ENCODE peak calls at places on chromosomes 3 and 15, in six cellular contexts. One of them, this sample, is unnamed. For H3K27me3 and H3K4me1, the result is how much of the 10 kb centered on the place peaks cover.

GRCh38 chr3:130425484-130425883 is 80.0 kb downstream of the COL6A5 start:
- DNase-seq in K562: no peak
- DNase-seq in H1: no peak
- DNase-seq in ovary: no peak
- DNase-seq in tibial nerve: no peak
- DNase-seq in SK-N-SH: no peak
- DNase-seq in this sample: no peak

GRCh38 chr15:77985031-77985930 is 92.2 kb downstream of the TBC1D2B start:
- DNase-seq in H1: no peak
- DNase-seq in ovary: peak
- DNase-seq in tibial nerve: no peak
- DNase-seq in K562: no peak
- DNase-seq in SK-N-SH: no peak
- DNase-seq in this sample: no peak

GRCh38 chr3:193875601-193876321 is 260.2 kb upstream of the HES1 start:
- DNase-seq in ovary: no peak
- DNase-seq in tibial nerve: no peak
- DNase-seq in SK-N-SH: no peak
- DNase-seq in K562: no peak
- DNase-seq in H1: no peak
- DNase-seq in this sample: no peak

GRCh38 chr3:28667646-28668376 is 319.2 kb upstream of the AZI2 start:
- DNase-seq in tibial nerve: peak
- DNase-seq in ovary: peak
- DNase-seq in H1: peak
- DNase-seq in K562: peak
- DNase-seq in SK-N-SH: peak
- DNase-seq in this sample: peak

GRCh38 chr3:172129868-172130751 is 90.7 kb downstream of the FNDC3B start:
- DNase-seq in H1: no peak
- DNase-seq in ovary: peak
- DNase-seq in SK-N-SH: peak
- DNase-seq in K562: peak
- DNase-seq in tibial nerve: peak
- DNase-seq in this sample: peak

GRCh38 chr3:99384596-99384995 is 253.8 kb upstream of the COL8A1 start:
- DNase-seq in ovary: no peak
- DNase-seq in tibial nerve: no peak
- DNase-seq in K562: no peak
- DNase-seq in SK-N-SH: no peak
- DNase-seq in H1: no peak
- DNase-seq in this sample: no peak

GRCh38 chr15:67945951-67946700 is 106.3 kb upstream of the RNU6-1 start:
- DNase-seq in H1: peak
- DNase-seq in SK-N-SH: no peak
- DNase-seq in K562: peak
- DNase-seq in tibial nerve: no peak
- DNase-seq in ovary: no peak
- DNase-seq in this sample: no peak

GRCh38 chr3:58025824-58026579 is 17.8 kb downstream of the FLNB start:
- DNase-seq in K562: no peak
- DNase-seq in H1: no peak
- DNase-seq in SK-N-SH: peak
- DNase-seq in tibial nerve: no peak
- DNase-seq in ovary: no peak
- DNase-seq in this sample: peak

GRCh38 chr15:68097029-68097428 is 42.9 kb downstream of the PIAS1 start:
- DNase-seq in tibial nerve: no peak
- DNase-seq in SK-N-SH: no peak
- DNase-seq in ovary: no peak
- DNase-seq in H1: no peak
- DNase-seq in K562: no peak
- DNase-seq in this sample: no peak

GRCh38 chr3:56926513-56927282 is 124.9 kb upstream of the ARHGEF3 start:
- DNase-seq in K562: no peak
- DNase-seq in tibial nerve: no peak
- DNase-seq in ovary: no peak
- DNase-seq in SK-N-SH: peak
- DNase-seq in H1: no peak
- DNase-seq in this sample: no peak

GRCh38 chr3:49842843-49843242 is 13.5 kb downstream of the TRAIP start:
- DNase-seq in tibial nerve: no peak
- DNase-seq in K562: no peak
- DNase-seq in SK-N-SH: no peak
- DNase-seq in ovary: no peak
- DNase-seq in H1: no peak
- DNase-seq in this sample: no peak

GRCh38 chr15:31025996-31026395 is 34.6 kb upstream of the MTMR10 start:
- DNase-seq in tibial nerve: no peak
- DNase-seq in SK-N-SH: no peak
- DNase-seq in H1: no peak
- DNase-seq in K562: no peak
- DNase-seq in ovary: no peak
- DNase-seq in this sample: no peak

GRCh38 chr3:173025941-173026340 is 115.1 kb downstream of the SPATA16 start:
- DNase-seq in SK-N-SH: no peak
- DNase-seq in tibial nerve: no peak
- DNase-seq in ovary: no peak
- DNase-seq in H1: no peak
- DNase-seq in K562: no peak
- DNase-seq in this sample: no peak

GRCh38 chr3:115710799-115711198 is 87.5 kb downstream of the GAP43 start:
- DNase-seq in K562: no peak
- DNase-seq in SK-N-SH: no peak
- DNase-seq in tibial nerve: no peak
- DNase-seq in H1: no peak
- DNase-seq in ovary: no peak
- DNase-seq in this sample: no peak

GRCh38 chr3:13869944-13870343 is 9.9 kb downstream of the WNT7A start:
- DNase-seq in K562: no peak
- DNase-seq in SK-N-SH: no peak
- DNase-seq in ovary: no peak
- DNase-seq in H1: no peak
- DNase-seq in tibial nerve: no peak
- DNase-seq in this sample: no peak

GRCh38 chr15:84915011-84915958 is 30.8 kb downstream of the SLC28A1 start:
- DNase-seq in H1: no peak
- DNase-seq in ovary: peak
- DNase-seq in K562: peak
- DNase-seq in tibial nerve: peak
- DNase-seq in SK-N-SH: peak
- DNase-seq in this sample: peak

GRCh38 chr15:88982304-88982945 is 69.2 kb upstream of the MFGE8 start:
- DNase-seq in ovary: no peak
- DNase-seq in tibial nerve: peak
- DNase-seq in SK-N-SH: peak
- DNase-seq in K562: no peak
- DNase-seq in H1: no peak
- DNase-seq in this sample: no peak

GRCh38 chr15:50864876-50865275 is 43.6 kb upstream of the AP4E1 start:
- DNase-seq in SK-N-SH: no peak
- DNase-seq in ovary: no peak
- DNase-seq in H1: no peak
- DNase-seq in tibial nerve: no peak
- DNase-seq in K562: no peak
- DNase-seq in this sample: no peak
- TF ChIP-seq EP300 in SK-N-SH: no peak
- TF ChIP-seq EP300 in ovary: no peak
- TF ChIP-seq EP300 in H1: no peak
- TF ChIP-seq EP300 in tibial nerve: no peak
- TF ChIP-seq EP300 in K562: no peak
- TF ChIP-seq EP300 in this sample: no peak

GRCh38 chr15:65372787-65373067 is 5.1 kb downstream of the IGDCC3 start:
- DNase-seq in H1: no peak
- DNase-seq in SK-N-SH: no peak
- DNase-seq in K562: no peak
- DNase-seq in ovary: no peak
- DNase-seq in tibial nerve: no peak
- DNase-seq in this sample: no peak
- H3K27me3 ChIP-seq in H1: under half
- H3K27me3 ChIP-seq in SK-N-SH: under half
- H3K27me3 ChIP-seq in K562: under half
- H3K27me3 ChIP-seq in ovary: under half
- H3K27me3 ChIP-seq in tibial nerve: under half
- H3K27me3 ChIP-seq in this sample: under half

DNA sequence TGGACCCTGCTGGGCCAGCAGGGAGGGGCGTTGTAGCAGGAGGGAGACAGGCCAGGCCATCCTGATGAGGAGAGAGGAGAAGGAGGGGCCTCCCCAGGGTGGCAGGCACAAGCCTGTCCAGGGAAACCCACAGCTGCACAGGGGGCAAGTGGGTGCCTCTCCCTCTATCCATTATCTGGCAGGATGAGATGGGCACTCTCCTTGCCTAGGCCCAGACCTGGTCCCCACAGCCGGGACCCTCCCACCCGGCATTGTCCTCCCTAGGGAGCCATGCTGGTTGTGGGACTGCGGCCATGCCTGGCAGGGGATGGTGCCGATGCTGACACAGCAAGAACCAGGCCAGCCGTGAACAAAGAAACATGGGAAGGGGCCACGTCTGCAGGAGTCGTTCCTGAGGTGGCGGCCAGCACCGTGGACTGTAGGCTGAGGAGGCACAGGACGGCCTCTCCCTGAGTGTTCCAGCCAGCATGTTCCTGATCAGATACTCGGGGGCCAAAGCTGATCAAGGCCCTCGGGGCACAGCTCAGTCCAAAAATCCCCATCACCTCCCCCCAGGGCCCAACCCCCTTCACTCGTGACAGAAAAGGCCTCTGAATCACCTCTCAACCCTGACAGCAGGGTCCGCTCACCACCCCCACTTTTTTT is 19.2 kb upstream of the CYP11A1 start:
- DNase-seq in ovary: no peak
- DNase-seq in tibial nerve: no peak
- DNase-seq in SK-N-SH: no peak
- DNase-seq in K562: no peak
- DNase-seq in H1: no peak
- DNase-seq in this sample: no peak
- H3K4me1 ChIP-seq in ovary: under half
- H3K4me1 ChIP-seq in tibial nerve: under half
- H3K4me1 ChIP-seq in SK-N-SH: under half
- H3K4me1 ChIP-seq in K562: half or more
- H3K4me1 ChIP-seq in H1: under half
- H3K4me1 ChIP-seq in this sample: under half

DNA sequence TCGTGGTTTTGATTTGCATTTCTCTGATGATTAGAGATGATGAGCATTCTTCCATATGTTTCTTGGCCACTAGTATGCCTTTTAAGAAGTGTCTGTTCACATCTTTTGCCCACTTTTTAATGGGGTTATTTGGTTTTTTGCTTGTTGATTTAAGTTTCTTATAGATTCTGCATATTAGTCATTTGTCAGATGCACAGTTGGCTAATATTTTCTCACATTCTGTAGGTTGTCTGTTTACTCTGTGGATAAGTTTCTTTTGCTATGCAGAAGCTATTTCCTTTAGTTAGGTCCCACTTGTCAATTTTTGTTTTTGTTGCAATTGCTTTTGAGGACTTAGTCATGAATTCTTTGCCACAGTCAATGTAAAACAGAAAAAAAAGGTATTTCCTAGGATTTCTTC is 185.5 kb downstream of the SUCNR1 start:
- DNase-seq in K562: no peak
- DNase-seq in ovary: no peak
- DNase-seq in H1: no peak
- DNase-seq in tibial nerve: no peak
- DNase-seq in SK-N-SH: no peak
- DNase-seq in this sample: no peak
- TF ChIP-seq EP300 in K562: no peak
- TF ChIP-seq EP300 in ovary: no peak
- TF ChIP-seq EP300 in H1: no peak
- TF ChIP-seq EP300 in tibial nerve: no peak
- TF ChIP-seq EP300 in SK-N-SH: no peak
- TF ChIP-seq EP300 in this sample: no peak

GRCh38 chr3:186826316-186826977 is 16.1 kb upstream of the ADIPOQ start:
- DNase-seq in tibial nerve: no peak
- DNase-seq in SK-N-SH: peak
- DNase-seq in H1: peak
- DNase-seq in ovary: peak
- DNase-seq in K562: no peak
- DNase-seq in this sample: no peak
- H3K27me3 ChIP-seq in tibial nerve: under half
- H3K27me3 ChIP-seq in SK-N-SH: under half
- H3K27me3 ChIP-seq in H1: under half
- H3K27me3 ChIP-seq in ovary: under half
- H3K27me3 ChIP-seq in K562: under half
- H3K27me3 ChIP-seq in this sample: under half

DNA sequence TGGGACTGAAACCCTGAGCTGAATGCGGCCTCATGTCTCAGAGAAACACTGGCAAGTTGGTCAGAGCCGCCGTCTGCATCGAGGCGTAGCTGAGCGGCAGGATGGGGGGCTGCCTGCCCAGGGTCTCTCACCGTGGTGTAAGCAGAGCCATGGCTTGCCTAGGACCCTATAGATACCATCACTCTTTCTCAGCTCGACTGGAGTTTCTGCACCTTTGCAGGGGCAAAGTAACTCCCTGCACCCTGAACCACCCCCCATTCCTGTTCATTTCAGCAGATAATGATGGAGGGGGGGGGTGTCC is 28.4 kb upstream of the NR2E3 start:
- DNase-seq in K562: no peak
- DNase-seq in SK-N-SH: no peak
- DNase-seq in tibial nerve: no peak
- DNase-seq in H1: no peak
- DNase-seq in ovary: no peak
- DNase-seq in this sample: no peak
- H3K4me1 ChIP-seq in K562: under half
- H3K4me1 ChIP-seq in SK-N-SH: under half
- H3K4me1 ChIP-seq in tibial nerve: under half
- H3K4me1 ChIP-seq in H1: under half
- H3K4me1 ChIP-seq in ovary: under half
- H3K4me1 ChIP-seq in this sample: under half

DNA sequence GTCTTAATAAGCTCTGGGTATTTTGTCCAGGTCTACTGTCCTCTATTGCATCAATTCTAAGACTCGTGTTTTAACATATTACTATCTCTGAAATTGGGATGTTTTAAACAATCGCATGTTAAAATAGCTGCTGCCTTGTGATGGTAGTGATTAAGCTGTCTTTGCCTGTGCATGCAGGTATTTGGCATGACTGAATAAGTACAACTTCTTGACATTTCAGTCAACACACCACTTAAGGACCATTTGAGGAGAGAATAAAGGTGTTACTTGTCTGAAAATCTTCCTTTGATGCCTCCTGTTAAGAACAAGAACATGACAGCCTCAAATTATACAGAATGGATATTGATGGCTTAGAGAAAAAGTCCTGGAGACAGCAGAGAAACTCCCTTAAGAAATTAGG is 33.0 kb downstream of the SLC35A5 start:
- DNase-seq in SK-N-SH: no peak
- DNase-seq in K562: no peak
- DNase-seq in ovary: no peak
- DNase-seq in H1: no peak
- DNase-seq in tibial nerve: no peak
- DNase-seq in this sample: no peak
- TF ChIP-seq EP300 in SK-N-SH: no peak
- TF ChIP-seq EP300 in K562: no peak
- TF ChIP-seq EP300 in ovary: no peak
- TF ChIP-seq EP300 in H1: no peak
- TF ChIP-seq EP300 in tibial nerve: no peak
- TF ChIP-seq EP300 in this sample: no peak

This sample was measured in stomach.